ENCODE peak calls at places on chromosome 3, in seven cellular contexts. L is HCT116, J is HL-60, P is heart left ventricle, T is Peyer's patch, C is PC-9, X is GM23248. I is an unnamed sample.
A peak's percentile ranks its signal among the peaks of the same experiment; 100 is the strongest.

GRCh38 chr3:43214616-43215015 is 71.7 kb upstream of the SNRK start:
- DNase-seq in L (peak; percentile 23), J (no peak), P (no peak), T (no peak), C (peak; percentile 75), X (peak; percentile 53), I (no peak)

GRCh38 chr3:178352300-178353021 is 183.8 kb upstream of the KCNMB2 start:
- DNase-seq in L (no peak), J (no peak), P (no peak), T (no peak), C (no peak), X (peak; percentile 82), I (no peak)

GRCh38 chr3:56001537-56001936 is 466.7 kb downstream of the ERC2 start:
- DNase-seq in L (no peak), J (no peak), P (no peak), T (no peak), C (no peak), X (no peak), I (no peak)

GRCh38 chr3:195352895-195353488 is 82.0 kb upstream of the XXYLT1 start:
- DNase-seq in L (peak; percentile 77), J (no peak), P (no peak), T (no peak), C (peak; percentile 65), X (peak; percentile 93), I (no peak)

GRCh38 chr3:113623827-113624226 is 72.6 kb downstream of the USF3 start:
- DNase-seq in L (no peak), J (no peak), P (no peak), T (no peak), C (no peak), X (no peak), I (no peak)

GRCh38 chr3:133159498-133160475 is 121.6 kb downstream of the TMEM108 start:
- DNase-seq in L (no peak), J (peak; percentile 13), P (no peak), T (no peak), C (no peak), X (no peak), I (no peak)

GRCh38 chr3:14699643-14700042 is 24.7 kb downstream of the C3orf20 start:
- DNase-seq in L (no peak), J (no peak), P (peak; percentile 47), T (no peak), C (no peak), X (no peak), I (no peak)

GRCh38 chr3:39114456-39114855 is 7.0 kb downstream of the TTC21A start:
- DNase-seq in L (no peak), J (no peak), P (no peak), T (no peak), C (no peak), X (no peak), I (no peak)

GRCh38 chr3:53236112-53236841 is 19.5 kb downstream of the TKT start:
- DNase-seq in L (peak; percentile 34), J (no peak), P (peak; percentile 74), T (peak; percentile 79), C (peak; percentile 75), X (peak; percentile 93), I (peak; percentile 75)

GRCh38 chr3:55482496-55483195 is 4.5 kb downstream of the WNT5A start:
- DNase-seq in L (no peak), J (no peak), P (no peak), T (no peak), C (no peak), X (peak; percentile 68), I (peak; percentile 57)

GRCh38 chr3:138547342-138547975 is 46.6 kb downstream of the CEP70 start:
- DNase-seq in L (no peak), J (no peak), P (no peak), T (no peak), C (no peak), X (no peak), I (no peak)

GRCh38 chr3:10798600-10799367 is 17.2 kb upstream of the SLC6A11 start:
- DNase-seq in L (no peak), J (no peak), P (no peak), T (no peak), C (no peak), X (no peak), I (no peak)
- H3K27ac ChIP-seq in L (no peak overlapping the region), J (no peak overlapping the region), P (no peak overlapping the region), T (no peak overlapping the region), C (no peak overlapping the region), X (no peak overlapping the region), I (peak overlapping the region; percentile 40)

DNA sequence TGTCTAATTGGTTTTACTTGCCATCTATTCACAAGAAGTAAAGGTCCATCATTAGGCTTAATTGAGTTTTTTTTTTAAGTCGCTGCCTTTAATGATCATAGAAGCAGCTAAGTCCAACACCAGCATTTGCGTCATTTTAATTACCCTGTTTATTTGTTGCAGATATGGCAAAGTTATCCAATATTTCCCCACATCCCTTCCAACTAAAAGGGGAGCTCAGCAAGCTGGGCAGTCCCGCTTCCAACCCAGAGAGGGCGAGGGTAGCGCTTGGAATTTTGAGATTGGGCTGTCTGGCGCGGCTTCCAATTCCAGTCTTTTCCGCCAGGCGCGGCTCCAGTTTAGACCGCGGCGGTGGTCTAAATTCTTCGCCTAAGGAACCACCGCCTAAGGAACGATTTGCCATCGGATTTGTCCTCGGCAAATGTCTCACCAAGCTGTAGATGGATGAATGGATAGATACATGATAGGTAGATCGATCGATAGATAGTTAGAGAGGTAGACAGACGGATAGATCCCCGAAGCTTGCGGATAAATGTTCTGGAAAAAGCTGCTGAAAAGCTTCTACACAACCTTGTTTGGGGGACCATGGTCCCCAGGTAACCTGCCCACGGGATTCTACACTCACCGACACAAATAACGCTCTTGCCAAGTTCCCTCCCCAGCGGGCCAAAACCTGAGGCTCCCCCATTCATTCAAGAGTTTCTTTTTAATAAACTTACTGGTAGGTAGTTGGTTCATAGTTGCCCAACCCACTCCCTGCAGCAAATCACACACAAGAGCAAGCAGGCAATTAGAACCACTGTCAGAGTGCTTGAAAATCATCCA is 49.2 kb downstream of the ZIC4 start:
- DNase-seq in L (no peak), J (no peak), P (no peak), T (no peak), C (no peak), X (peak; percentile 52), I (no peak)
- H3K27me3 ChIP-seq in L (no peaks in the 10 kb centered on the region), J (peaks cover 60% of the 10 kb centered on the region), P (peaks cover 100% of the 10 kb centered on the region), T (no peaks in the 10 kb centered on the region), C (no peaks in the 10 kb centered on the region), X (peaks cover 76% of the 10 kb centered on the region), I (peaks cover 100% of the 10 kb centered on the region)

GRCh38 chr3:170804095-170804494 is 65.9 kb downstream of the RPL22L1 start:
- DNase-seq in L (no peak), J (no peak), P (no peak), T (no peak), C (no peak), X (no peak), I (no peak)

GRCh38 chr3:170809021-170809974 is 60.7 kb downstream of the RPL22L1 start:
- DNase-seq in L (peak; percentile 56), J (no peak), P (peak; percentile 20), T (no peak), C (peak; percentile 81), X (peak; percentile 86), I (peak; percentile 68)

GRCh38 chr3:170806141-170806540 is 63.9 kb downstream of the RPL22L1 start:
- DNase-seq in L (no peak), J (no peak), P (no peak), T (no peak), C (no peak), X (no peak), I (no peak)

GRCh38 chr3:170808041-170808440 is 62.0 kb downstream of the RPL22L1 start:
- DNase-seq in L (no peak), J (no peak), P (no peak), T (no peak), C (no peak), X (no peak), I (no peak)

DNA sequence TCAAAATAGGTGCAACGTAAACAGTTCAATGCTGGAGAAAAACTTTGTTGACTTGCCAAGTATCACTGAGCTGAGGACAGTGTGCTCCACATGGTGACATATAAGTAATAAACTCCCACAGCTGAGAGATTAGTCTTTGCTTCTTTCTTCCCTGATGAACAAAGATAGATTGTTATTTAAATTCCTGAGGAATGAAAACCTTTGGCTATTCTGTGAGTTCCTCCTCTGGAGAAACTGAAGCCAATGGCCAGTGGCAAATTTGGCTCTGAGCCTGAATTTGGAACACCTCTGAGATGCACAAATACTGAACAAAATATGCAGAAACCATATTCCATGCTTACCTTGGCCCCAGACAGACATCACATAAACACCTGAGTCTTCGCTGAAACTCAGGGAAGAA is 63.3 kb downstream of the RPL22L1 start:
- DNase-seq in L (no peak), J (no peak), P (no peak), T (no peak), C (no peak), X (no peak), I (no peak)
- H3K27ac ChIP-seq in L (no peak overlapping the region), J (no peak overlapping the region), P (no peak overlapping the region), T (no peak overlapping the region), C (no peak overlapping the region), X (no peak overlapping the region), I (no peak overlapping the region)

GRCh38 chr3:128997486-128997885 is 3.6 kb upstream of the CFAP92 start:
- DNase-seq in L (no peak), J (no peak), P (no peak), T (no peak), C (no peak), X (no peak), I (no peak)

GRCh38 chr3:129000742-129001100 is 383 bp upstream of the EFCC1 start:
- DNase-seq in L (no peak), J (no peak), P (no peak), T (no peak), C (no peak), X (no peak), I (no peak)

GRCh38 chr3:128999104-128999503 is 2.0 kb upstream of the EFCC1 start:
- DNase-seq in L (no peak), J (no peak), P (no peak), T (no peak), C (no peak), X (no peak), I (no peak)

GRCh38 chr3:128996741-128997140 is 2.9 kb upstream of the CFAP92 start:
- DNase-seq in L (no peak), J (no peak), P (no peak), T (no peak), C (no peak), X (no peak), I (no peak)

DNA sequence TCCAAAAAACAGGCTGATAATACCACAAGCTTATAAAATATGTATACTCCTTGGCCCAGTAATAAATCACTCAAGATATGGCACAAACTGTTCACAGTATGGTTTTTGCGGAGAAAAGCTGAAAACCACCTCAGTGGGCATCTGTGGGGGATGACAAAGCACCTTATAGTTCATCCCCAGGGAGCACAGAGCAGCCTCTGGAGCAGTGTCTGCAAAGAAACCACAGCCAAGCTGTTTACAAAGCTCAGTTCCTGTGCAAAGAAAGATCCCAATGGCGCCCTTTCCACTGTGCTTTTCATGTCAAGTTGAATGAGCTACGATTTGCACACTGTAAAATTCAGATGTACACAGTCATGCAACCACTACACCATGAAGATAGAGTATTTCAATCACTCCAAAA is 2.6 kb upstream of the EFCC1 start:
- DNase-seq in L (no peak), J (no peak), P (no peak), T (no peak), C (no peak), X (no peak), I (no peak)
- H3K27me3 ChIP-seq in L (no peaks in the 10 kb centered on the region), J (peaks cover 27% of the 10 kb centered on the region), P (peaks cover 8% of the 10 kb centered on the region), T (no peaks in the 10 kb centered on the region), C (peaks cover 26% of the 10 kb centered on the region), X (peaks cover 81% of the 10 kb centered on the region), I (peaks cover 53% of the 10 kb centered on the region)

I was measured in RWPE2.